ENCODE peak calls at places on chromosomes 12 and 14, in eight cellular contexts. One of them, this sample, is unnamed.

GRCh38 chr14:76101980-76102379 is 49.7 kb upstream of the GPATCH2L start:
- DNase-seq in lower lobe of right lung: no peak
- DNase-seq in WTC11: no peak
- DNase-seq in choroid plexus epithelial cell: no peak
- DNase-seq in glutamatergic neuron: no peak
- DNase-seq in lower leg skin: no peak
- DNase-seq in GM20000: no peak
- DNase-seq in GM06990: no peak
- DNase-seq in this sample: no peak

GRCh38 chr12:50933459-50934124 is 18.8 kb upstream of the HIGD1C start:
- DNase-seq in lower lobe of right lung: no peak
- DNase-seq in WTC11: no peak
- DNase-seq in choroid plexus epithelial cell: peak
- DNase-seq in glutamatergic neuron: no peak
- DNase-seq in lower leg skin: no peak
- DNase-seq in GM20000: no peak
- DNase-seq in GM06990: no peak
- DNase-seq in this sample: no peak

GRCh38 chr12:21330682-21331253 is 3.9 kb downstream of the SLCO1A2 start:
- DNase-seq in lower lobe of right lung: no peak
- DNase-seq in WTC11: no peak
- DNase-seq in choroid plexus epithelial cell: peak
- DNase-seq in glutamatergic neuron: no peak
- DNase-seq in lower leg skin: no peak
- DNase-seq in GM20000: no peak
- DNase-seq in GM06990: no peak
- DNase-seq in this sample: no peak

GRCh38 chr14:34501997-34502396 is 37.5 kb downstream of the EAPP start:
- DNase-seq in lower lobe of right lung: no peak
- DNase-seq in WTC11: no peak
- DNase-seq in choroid plexus epithelial cell: peak
- DNase-seq in glutamatergic neuron: no peak
- DNase-seq in lower leg skin: no peak
- DNase-seq in GM20000: no peak
- DNase-seq in GM06990: no peak
- DNase-seq in this sample: no peak

GRCh38 chr12:77324763-77325468 is 259.5 kb upstream of the E2F7 start:
- DNase-seq in lower lobe of right lung: peak
- DNase-seq in WTC11: peak
- DNase-seq in choroid plexus epithelial cell: peak
- DNase-seq in glutamatergic neuron: peak
- DNase-seq in lower leg skin: peak
- DNase-seq in GM20000: peak
- DNase-seq in GM06990: peak
- DNase-seq in this sample: peak

GRCh38 chr12:57166971-57167371 is 19.6 kb upstream of the LRP1-AS start:
- DNase-seq in lower lobe of right lung: no peak
- DNase-seq in WTC11: no peak
- DNase-seq in choroid plexus epithelial cell: peak
- DNase-seq in glutamatergic neuron: no peak
- DNase-seq in lower leg skin: no peak
- DNase-seq in GM20000: no peak
- DNase-seq in GM06990: no peak
- DNase-seq in this sample: no peak

GRCh38 chr12:48768736-48769135 is 20.2 kb downstream of the ADCY6 start:
- DNase-seq in lower lobe of right lung: no peak
- DNase-seq in WTC11: no peak
- DNase-seq in choroid plexus epithelial cell: no peak
- DNase-seq in glutamatergic neuron: no peak
- DNase-seq in lower leg skin: no peak
- DNase-seq in GM20000: no peak
- DNase-seq in GM06990: no peak
- DNase-seq in this sample: no peak

GRCh38 chr12:2129076-2129475 is 76.3 kb downstream of the CACNA1C start:
- DNase-seq in lower lobe of right lung: no peak
- DNase-seq in WTC11: no peak
- DNase-seq in choroid plexus epithelial cell: no peak
- DNase-seq in glutamatergic neuron: no peak
- DNase-seq in lower leg skin: no peak
- DNase-seq in GM20000: no peak
- DNase-seq in GM06990: no peak
- DNase-seq in this sample: no peak

GRCh38 chr14:34951286-34951685 is 31.5 kb upstream of the SRP54 start:
- DNase-seq in lower lobe of right lung: no peak
- DNase-seq in WTC11: no peak
- DNase-seq in choroid plexus epithelial cell: peak
- DNase-seq in glutamatergic neuron: no peak
- DNase-seq in lower leg skin: no peak
- DNase-seq in GM20000: no peak
- DNase-seq in GM06990: no peak
- DNase-seq in this sample: no peak

GRCh38 chr14:82488473-82488872 is 954.8 kb upstream of the SEL1L start:
- DNase-seq in lower lobe of right lung: no peak
- DNase-seq in WTC11: no peak
- DNase-seq in choroid plexus epithelial cell: no peak
- DNase-seq in glutamatergic neuron: peak
- DNase-seq in lower leg skin: no peak
- DNase-seq in GM20000: no peak
- DNase-seq in GM06990: no peak
- DNase-seq in this sample: no peak

GRCh38 chr14:89386214-89386886 is 30.7 kb downstream of the FOXN3 start:
- DNase-seq in lower lobe of right lung: no peak
- DNase-seq in WTC11: no peak
- DNase-seq in choroid plexus epithelial cell: peak
- DNase-seq in glutamatergic neuron: peak
- DNase-seq in lower leg skin: no peak
- DNase-seq in GM20000: peak
- DNase-seq in GM06990: peak
- DNase-seq in this sample: peak

GRCh38 chr14:34029921-34030334 is 79.1 kb upstream of the EGLN3 start:
- DNase-seq in lower lobe of right lung: no peak
- DNase-seq in WTC11: peak
- DNase-seq in choroid plexus epithelial cell: peak
- DNase-seq in glutamatergic neuron: no peak
- DNase-seq in lower leg skin: peak
- DNase-seq in GM20000: no peak
- DNase-seq in GM06990: no peak
- DNase-seq in this sample: no peak

GRCh38 chr12:89280833-89281533 is 71.3 kb downstream of the DUSP6 start:
- DNase-seq in lower lobe of right lung: no peak
- DNase-seq in WTC11: no peak
- DNase-seq in choroid plexus epithelial cell: peak
- DNase-seq in glutamatergic neuron: peak
- DNase-seq in lower leg skin: no peak
- DNase-seq in GM20000: no peak
- DNase-seq in GM06990: no peak
- DNase-seq in this sample: no peak

GRCh38 chr12:71392521-71393145 is 47.0 kb upstream of the LGR5 start:
- DNase-seq in lower lobe of right lung: no peak
- DNase-seq in WTC11: no peak
- DNase-seq in choroid plexus epithelial cell: peak
- DNase-seq in glutamatergic neuron: no peak
- DNase-seq in lower leg skin: no peak
- DNase-seq in GM20000: peak
- DNase-seq in GM06990: no peak
- DNase-seq in this sample: peak

GRCh38 chr14:100533647-100534485 is 53.4 kb downstream of the BEGAIN start:
- DNase-seq in lower lobe of right lung: peak
- DNase-seq in WTC11: peak
- DNase-seq in choroid plexus epithelial cell: no peak
- DNase-seq in glutamatergic neuron: peak
- DNase-seq in lower leg skin: peak
- DNase-seq in GM20000: peak
- DNase-seq in GM06990: no peak
- DNase-seq in this sample: no peak

GRCh38 chr12:110657747-110658146 is 31.2 kb downstream of the HVCN1 start:
- DNase-seq in lower lobe of right lung: no peak
- DNase-seq in WTC11: no peak
- DNase-seq in choroid plexus epithelial cell: no peak
- DNase-seq in glutamatergic neuron: no peak
- DNase-seq in lower leg skin: no peak
- DNase-seq in GM20000: no peak
- DNase-seq in GM06990: no peak
- DNase-seq in this sample: no peak

GRCh38 chr14:96042218-96042930 is 3.2 kb downstream of the C14orf132 start:
- DNase-seq in lower lobe of right lung: no peak
- DNase-seq in WTC11: no peak
- DNase-seq in choroid plexus epithelial cell: peak
- DNase-seq in glutamatergic neuron: no peak
- DNase-seq in lower leg skin: no peak
- DNase-seq in GM20000: no peak
- DNase-seq in GM06990: no peak
- DNase-seq in this sample: no peak

GRCh38 chr12:94149781-94150482 is 1.6 kb downstream of the PLXNC1 start:
- DNase-seq in lower lobe of right lung: peak
- DNase-seq in WTC11: peak
- DNase-seq in choroid plexus epithelial cell: peak
- DNase-seq in glutamatergic neuron: peak
- DNase-seq in lower leg skin: no peak
- DNase-seq in GM20000: peak
- DNase-seq in GM06990: no peak
- DNase-seq in this sample: peak

GRCh38 chr12:121190523-121191031 is 19.4 kb upstream of the P2RX4 start:
- DNase-seq in lower lobe of right lung: no peak
- DNase-seq in WTC11: no peak
- DNase-seq in choroid plexus epithelial cell: peak
- DNase-seq in glutamatergic neuron: no peak
- DNase-seq in lower leg skin: no peak
- DNase-seq in GM20000: no peak
- DNase-seq in GM06990: no peak
- DNase-seq in this sample: no peak

GRCh38 chr12:109925185-109925835 is 25.2 kb downstream of the TCHP start:
- DNase-seq in lower lobe of right lung: no peak
- DNase-seq in WTC11: no peak
- DNase-seq in choroid plexus epithelial cell: no peak
- DNase-seq in glutamatergic neuron: no peak
- DNase-seq in lower leg skin: no peak
- DNase-seq in GM20000: no peak
- DNase-seq in GM06990: no peak
- DNase-seq in this sample: no peak

GRCh38 chr12:47824198-47824597 is 4.5 kb upstream of the HDAC7 start:
- DNase-seq in lower lobe of right lung: no peak
- DNase-seq in WTC11: no peak
- DNase-seq in choroid plexus epithelial cell: no peak
- DNase-seq in glutamatergic neuron: no peak
- DNase-seq in lower leg skin: no peak
- DNase-seq in GM20000: no peak
- DNase-seq in GM06990: no peak
- DNase-seq in this sample: no peak

GRCh38 chr14:68814376-68815287 is 21.8 kb upstream of the ZFP36L1 start:
- DNase-seq in lower lobe of right lung: peak
- DNase-seq in WTC11: peak
- DNase-seq in choroid plexus epithelial cell: peak
- DNase-seq in glutamatergic neuron: no peak
- DNase-seq in lower leg skin: no peak
- DNase-seq in GM20000: peak
- DNase-seq in GM06990: peak
- DNase-seq in this sample: peak

GRCh38 chr14:93734961-93735360 is 53.3 kb downstream of the PRIMA1 start:
- DNase-seq in lower lobe of right lung: no peak
- DNase-seq in WTC11: no peak
- DNase-seq in choroid plexus epithelial cell: no peak
- DNase-seq in glutamatergic neuron: no peak
- DNase-seq in lower leg skin: no peak
- DNase-seq in GM20000: no peak
- DNase-seq in GM06990: no peak
- DNase-seq in this sample: no peak

DNA sequence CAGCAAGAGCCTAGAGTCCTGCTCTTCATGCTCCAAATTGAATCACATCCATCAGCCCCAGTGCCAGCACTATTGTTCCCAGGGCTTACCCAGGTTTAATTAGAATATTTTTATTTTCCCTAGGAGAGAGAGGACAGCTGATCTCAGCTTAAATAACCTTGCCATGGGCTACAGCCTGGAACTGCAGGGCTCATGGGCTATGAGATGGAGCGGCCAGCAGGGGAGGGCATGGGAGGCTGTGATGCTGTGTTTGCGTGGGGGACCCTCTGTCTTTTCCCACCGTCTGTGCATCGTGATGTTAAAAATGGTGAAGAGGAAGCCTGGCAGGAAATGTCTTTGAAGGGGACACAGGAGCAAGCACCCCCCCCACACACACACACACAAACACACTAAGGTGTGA is 59.3 kb upstream of the WSCD2 start:
- DNase-seq in lower lobe of right lung: no peak
- DNase-seq in WTC11: no peak
- DNase-seq in choroid plexus epithelial cell: no peak
- DNase-seq in glutamatergic neuron: no peak
- DNase-seq in lower leg skin: no peak
- DNase-seq in GM20000: no peak
- DNase-seq in GM06990: no peak
- DNase-seq in this sample: no peak
- TF ChIP-seq CTCF in lower lobe of right lung: no peak
- TF ChIP-seq CTCF in WTC11: no peak
- TF ChIP-seq CTCF in choroid plexus epithelial cell: no peak
- TF ChIP-seq CTCF in glutamatergic neuron: no peak
- TF ChIP-seq CTCF in lower leg skin: no peak
- TF ChIP-seq CTCF in GM20000: no peak
- TF ChIP-seq CTCF in GM06990: no peak
- TF ChIP-seq CTCF in this sample: no peak

GRCh38 chr12:58804749-58805148 is 115.6 kb downstream of the LRIG3 start:
- DNase-seq in lower lobe of right lung: no peak
- DNase-seq in WTC11: no peak
- DNase-seq in choroid plexus epithelial cell: no peak
- DNase-seq in glutamatergic neuron: no peak
- DNase-seq in lower leg skin: no peak
- DNase-seq in GM20000: peak
- DNase-seq in GM06990: no peak
- DNase-seq in this sample: no peak
- TF ChIP-seq CTCF in lower lobe of right lung: no peak
- TF ChIP-seq CTCF in WTC11: peak
- TF ChIP-seq CTCF in choroid plexus epithelial cell: peak
- TF ChIP-seq CTCF in glutamatergic neuron: peak
- TF ChIP-seq CTCF in lower leg skin: no peak
- TF ChIP-seq CTCF in GM20000: peak
- TF ChIP-seq CTCF in GM06990: peak
- TF ChIP-seq CTCF in this sample: peak

DNA sequence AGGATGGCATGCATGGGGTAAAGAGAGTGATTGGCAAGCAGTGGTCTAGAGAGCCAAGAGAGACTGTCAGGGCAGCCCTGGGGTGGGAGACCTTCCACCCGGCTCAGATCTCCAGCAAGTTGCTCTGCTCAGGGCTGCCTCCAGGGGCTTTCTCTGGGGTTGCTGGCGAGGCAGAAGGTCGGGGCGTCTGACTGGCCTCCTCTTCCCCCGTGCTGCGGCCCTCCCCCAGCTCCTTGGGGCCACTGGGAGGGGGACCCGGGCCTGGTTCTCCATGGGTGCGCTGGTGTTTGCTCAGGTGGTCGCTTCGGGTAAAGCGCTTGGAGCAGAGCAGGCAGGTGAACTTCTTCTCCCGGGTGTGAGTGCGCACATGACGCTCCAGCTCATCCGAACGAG is 6.6 kb upstream of the AAAS start:
- DNase-seq in lower lobe of right lung: no peak
- DNase-seq in WTC11: peak
- DNase-seq in choroid plexus epithelial cell: no peak
- DNase-seq in glutamatergic neuron: peak
- DNase-seq in lower leg skin: no peak
- DNase-seq in GM20000: no peak
- DNase-seq in GM06990: no peak
- DNase-seq in this sample: no peak
- TF ChIP-seq CTCF in lower lobe of right lung: no peak
- TF ChIP-seq CTCF in WTC11: no peak
- TF ChIP-seq CTCF in choroid plexus epithelial cell: peak
- TF ChIP-seq CTCF in glutamatergic neuron: no peak
- TF ChIP-seq CTCF in lower leg skin: no peak
- TF ChIP-seq CTCF in GM20000: no peak
- TF ChIP-seq CTCF in GM06990: no peak
- TF ChIP-seq CTCF in this sample: no peak

GRCh38 chr12:123063535-123063934 is 83.1 kb downstream of the ARL6IP4 start:
- DNase-seq in lower lobe of right lung: peak
- DNase-seq in WTC11: peak
- DNase-seq in choroid plexus epithelial cell: peak
- DNase-seq in glutamatergic neuron: peak
- DNase-seq in lower leg skin: no peak
- DNase-seq in GM20000: no peak
- DNase-seq in GM06990: no peak
- DNase-seq in this sample: peak
- TF ChIP-seq CTCF in lower lobe of right lung: peak
- TF ChIP-seq CTCF in WTC11: peak
- TF ChIP-seq CTCF in choroid plexus epithelial cell: peak
- TF ChIP-seq CTCF in glutamatergic neuron: peak
- TF ChIP-seq CTCF in lower leg skin: no peak
- TF ChIP-seq CTCF in GM20000: no peak
- TF ChIP-seq CTCF in GM06990: peak
- TF ChIP-seq CTCF in this sample: peak

This sample was measured in GM10248.